ENCODE peak calls at places on chromosome 20, in ten cellular contexts. H, W, L, E, V, T, C, K, O and Y are unnamed samples.

GRCh38 chr20:8124639-8125038 is 7.4 kb upstream of the PLCB1 start:
- DNase-seq in O (no peak), K (no peak), E (no peak), W (no peak), H (peak), L (no peak), T (no peak), C (no peak), V (no peak), Y (no peak)

GRCh38 chr20:54669054-54669390 is 193.6 kb downstream of the DOK5 start:
- DNase-seq in E (no peak), L (no peak), C (no peak), V (no peak), O (no peak), K (no peak), T (no peak), W (no peak), H (no peak), Y (no peak)

GRCh38 chr20:58571942-58572666 is 56.9 kb upstream of the APCDD1L start:
- DNase-seq in O (no peak), E (no peak), V (no peak), C (no peak), K (no peak), T (no peak), H (no peak), W (peak), L (no peak), Y (peak)

GRCh38 chr20:56163806-56164205 is 84.7 kb upstream of the MC3R start:
- DNase-seq in K (no peak), H (no peak), V (no peak), C (no peak), L (no peak), W (no peak), O (no peak), E (no peak), T (no peak), Y (no peak)

GRCh38 chr20:3925899-3926638 is 36.9 kb downstream of the PANK2 start:
- DNase-seq in K (no peak), E (no peak), C (no peak), L (no peak), W (no peak), H (no peak), O (no peak), T (no peak), V (no peak), Y (no peak)

GRCh38 chr20:59071224-59071623 is 28.6 kb upstream of the PRELID3B start:
- DNase-seq in C (no peak), W (no peak), E (no peak), V (no peak), H (no peak), O (no peak), T (no peak), K (no peak), L (no peak), Y (no peak)

GRCh38 chr20:57654998-57655811 is 35.0 kb upstream of the ZBP1 start:
- DNase-seq in K (peak), L (no peak), O (no peak), E (peak), H (no peak), C (peak), W (no peak), V (peak), T (no peak), Y (peak)

GRCh38 chr20:3777726-3778629 is 3.3 kb downstream of the SPEF1 start:
- DNase-seq in W (peak), T (no peak), K (peak), L (peak), E (peak), V (peak), H (peak), O (peak), C (no peak), Y (no peak)

GRCh38 chr20:50429412-50429811 is 80.8 kb upstream of the PTPN1 start:
- DNase-seq in K (no peak), T (no peak), C (no peak), W (no peak), O (no peak), E (no peak), L (no peak), V (no peak), H (no peak), Y (no peak)

GRCh38 chr20:50312682-50313187 is 122.1 kb downstream of the CEBPB start:
- DNase-seq in V (no peak), O (no peak), L (peak), C (peak), E (peak), K (peak), W (no peak), H (peak), T (no peak), Y (no peak)

GRCh38 chr20:8132632-8133587 is 844 bp downstream of the PLCB1 start:
- DNase-seq in V (peak), T (no peak), H (peak), K (peak), E (peak), L (peak), O (no peak), C (no peak), W (peak), Y (peak)

GRCh38 chr20:3068986-3069900 is 2.2 kb upstream of the OXT start:
- DNase-seq in E (no peak), W (no peak), T (no peak), L (no peak), K (no peak), H (peak), O (no peak), C (no peak), V (no peak), Y (peak)

GRCh38 chr20:2332711-2333110 is 36.9 kb downstream of the TGM3 start:
- DNase-seq in H (no peak), W (no peak), L (no peak), K (no peak), V (no peak), O (no peak), T (no peak), C (no peak), E (no peak), Y (no peak)

DNA sequence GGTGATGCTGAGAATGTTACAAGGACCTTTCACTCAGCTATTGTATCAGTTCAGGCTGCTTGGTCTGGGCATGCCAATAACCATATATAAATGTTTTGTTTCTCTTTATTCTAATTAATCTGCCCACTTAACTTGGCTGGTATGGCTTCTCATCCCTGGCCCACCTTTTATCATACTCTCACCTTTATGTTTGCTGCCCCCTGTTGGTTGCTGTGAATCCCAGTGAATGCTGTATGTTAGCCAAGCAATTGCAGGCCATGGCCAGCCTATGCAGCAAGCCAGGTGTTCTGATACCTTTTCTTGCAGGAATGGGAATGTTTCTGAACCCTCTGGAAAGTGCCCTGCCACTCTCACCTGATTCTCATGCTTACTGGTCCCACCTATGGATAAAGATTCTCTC is 54.6 kb downstream of the PCSK2 start:
- DNase-seq in T (no peak), E (no peak), K (no peak), O (peak), H (no peak), L (no peak), W (peak), V (peak), C (no peak), Y (no peak)
- TF ChIP-seq CTCF in T (peak), E (no peak), K (no peak), O (peak), H (no peak), L (no peak), W (peak), V (peak), C (no peak), Y (peak)

GRCh38 chr20:37275125-37275524 is 13.5 kb upstream of the GHRH start:
- DNase-seq in E (no peak), W (no peak), O (no peak), V (no peak), C (no peak), L (no peak), K (no peak), T (no peak), H (no peak), Y (no peak)
- TF ChIP-seq CTCF in E (no peak), W (no peak), O (no peak), V (no peak), C (no peak), L (no peak), K (no peak), T (no peak), H (no peak), Y (no peak)

DNA sequence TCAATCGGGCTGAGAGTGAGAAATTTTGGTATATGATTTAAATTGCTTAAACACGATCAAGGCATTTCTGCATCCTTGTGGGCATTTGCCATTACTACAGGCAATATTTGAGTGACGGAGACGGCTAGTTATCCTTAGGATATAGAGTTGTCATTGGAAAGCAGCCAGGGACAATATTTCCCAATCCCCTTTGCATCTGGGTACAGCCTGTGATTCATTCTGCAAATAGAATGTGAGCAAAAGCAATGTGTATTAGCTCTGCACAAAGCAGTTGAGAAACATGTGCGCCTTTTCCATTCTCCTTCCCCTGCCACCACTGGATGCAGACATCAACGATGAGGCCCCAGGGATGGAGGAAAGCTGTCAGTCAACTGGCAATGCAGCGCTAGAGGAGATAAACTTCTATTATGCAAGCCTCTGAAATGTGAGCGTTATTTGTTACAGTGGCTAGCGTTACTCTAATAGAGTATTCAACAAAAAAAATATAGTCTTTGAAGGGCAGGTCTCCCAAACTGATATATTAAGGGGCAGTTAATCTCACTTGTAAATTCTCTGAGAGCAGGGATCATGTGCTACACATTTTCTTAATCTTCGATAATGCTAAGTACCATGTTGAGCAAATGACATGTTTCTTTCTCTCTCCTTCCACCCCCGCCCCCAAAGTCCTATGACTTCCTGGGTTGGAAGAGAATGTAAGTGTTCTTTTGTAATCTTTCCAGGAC is 37.1 kb upstream of the NCOA3 start:
- DNase-seq in E (peak), O (no peak), T (peak), L (peak), V (no peak), C (peak), W (peak), H (peak), K (peak), Y (no peak)
- TF ChIP-seq CTCF in E (peak), O (peak), T (peak), L (peak), V (no peak), C (peak), W (peak), H (peak), K (peak), Y (peak)

DNA sequence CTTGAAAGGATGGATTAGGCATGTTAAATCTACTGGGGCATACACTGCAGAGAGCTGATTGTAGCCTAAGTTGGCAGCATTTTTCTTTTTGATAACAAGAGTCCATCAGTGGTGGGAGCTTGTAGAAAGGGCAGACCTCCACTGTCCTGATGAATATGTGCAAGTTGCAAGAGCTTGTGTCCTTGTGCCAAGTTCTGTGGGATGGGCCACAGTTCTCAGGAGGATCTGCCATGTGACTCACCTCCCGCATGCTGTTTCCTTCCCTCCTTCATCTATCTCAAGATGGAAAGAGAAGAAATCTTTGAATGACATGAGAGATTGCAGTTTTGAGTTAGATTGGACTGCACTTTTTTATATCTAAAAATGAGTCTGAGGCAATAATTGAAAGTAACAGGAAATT is 58.3 kb upstream of the GGTLC1 start:
- DNase-seq in T (no peak), K (no peak), W (no peak), H (peak), O (no peak), L (no peak), V (no peak), E (no peak), C (no peak), Y (no peak)
- TF ChIP-seq CTCF in T (no peak), K (no peak), W (no peak), H (no peak), O (no peak), L (no peak), V (no peak), E (no peak), C (no peak), Y (no peak)

GRCh38 chr20:10316582-10316981 is 98.0 kb downstream of the SNAP25 start:
- DNase-seq in C (no peak), L (no peak), T (no peak), V (no peak), E (no peak), O (no peak), W (peak), K (no peak), H (peak), Y (no peak)
- TF ChIP-seq CTCF in C (no peak), L (no peak), T (no peak), V (no peak), E (no peak), O (peak), W (peak), K (no peak), H (peak), Y (peak)

DNA sequence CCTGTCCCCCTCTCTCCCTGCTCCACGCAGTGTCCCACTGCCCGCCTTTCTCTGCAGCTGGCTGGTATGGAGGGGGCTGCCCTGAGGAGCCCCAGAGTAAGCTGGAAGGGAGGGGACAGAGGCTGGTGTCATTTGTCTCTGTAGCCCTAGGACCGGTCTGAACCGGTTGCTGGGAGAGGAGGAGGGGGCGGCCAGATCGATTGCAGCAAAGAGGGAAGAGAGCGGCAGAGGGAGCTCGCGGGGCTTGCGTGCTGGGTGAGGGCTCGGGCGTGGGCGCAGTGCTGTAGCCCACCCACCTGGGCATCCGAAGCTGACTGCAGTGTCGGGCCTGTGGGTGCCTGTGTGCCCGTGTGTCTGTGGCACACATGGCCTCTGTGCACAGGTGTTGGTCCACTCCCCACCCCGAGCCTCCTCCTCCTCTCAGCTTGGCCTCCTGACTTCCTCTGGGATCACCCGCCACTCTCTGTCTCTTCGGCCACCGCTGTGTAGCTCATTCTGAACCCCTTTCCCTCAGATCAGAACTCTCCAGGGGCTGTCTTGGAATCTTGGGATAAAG is 50.7 kb downstream of the SRC start:
- DNase-seq in C (no peak), V (peak), E (no peak), K (no peak), H (no peak), T (no peak), O (peak), L (peak), W (peak), Y (no peak)
- TF ChIP-seq CTCF in C (no peak), V (no peak), E (no peak), K (no peak), H (no peak), T (no peak), O (peak), L (no peak), W (peak), Y (no peak)

GRCh38 chr20:20052074-20052970 is at the start of the genes CFAP61 and CRNKL1:
- DNase-seq in L (peak), T (peak), V (peak), W (peak), H (peak), O (peak), C (peak), K (peak), E (peak), Y (peak)
- TF ChIP-seq CTCF in L (no peak), T (no peak), V (no peak), W (no peak), H (no peak), O (no peak), C (no peak), K (no peak), E (peak), Y (peak)

GRCh38 chr20:15867899-15868298 is 705.3 kb downstream of the KIF16B start:
- DNase-seq in K (no peak), W (no peak), C (no peak), V (peak), H (no peak), E (no peak), T (no peak), L (no peak), O (no peak), Y (no peak)
- TF ChIP-seq CTCF in K (no peak), W (no peak), C (no peak), V (no peak), H (no peak), E (no peak), T (peak), L (no peak), O (peak), Y (peak)

GRCh38 chr20:31595654-31596411 is 9.3 kb upstream of the ID1 start:
- DNase-seq in W (peak), V (peak), K (peak), H (peak), T (peak), E (peak), L (peak), C (peak), O (peak), Y (peak)

GRCh38 chr20:31594002-31594557 is 11.0 kb upstream of the ID1 start:
- DNase-seq in K (no peak), C (no peak), L (no peak), W (peak), H (no peak), V (no peak), O (no peak), T (no peak), E (no peak), Y (no peak)

GRCh38 chr20:31595380-31595653 is 9.8 kb upstream of the ID1 start:
- DNase-seq in C (no peak), K (no peak), L (no peak), H (no peak), W (no peak), O (no peak), T (no peak), V (no peak), E (no peak), Y (no peak)

GRCh38 chr20:31594558-31595379 is 10.3 kb upstream of the ID1 start:
- DNase-seq in C (no peak), W (peak), H (no peak), T (no peak), V (peak), O (no peak), E (no peak), K (no peak), L (peak), Y (no peak)

GRCh38 chr20:31593221-31594001 is 11.7 kb upstream of the ID1 start:
- DNase-seq in L (no peak), E (no peak), O (no peak), T (no peak), C (no peak), H (peak), W (peak), V (no peak), K (no peak), Y (no peak)
- TF ChIP-seq CTCF in L (no peak), E (no peak), O (no peak), T (no peak), C (no peak), H (peak), W (no peak), V (no peak), K (no peak), Y (peak)

GRCh38 chr20:25300496-25301170 is 52.7 kb downstream of the PYGB start:
- DNase-seq in V (no peak), C (no peak), O (no peak), K (no peak), L (no peak), W (no peak), H (peak), T (no peak), E (no peak), Y (no peak)

GRCh38 chr20:25297141-25297905 is 49.4 kb downstream of the PYGB start:
- DNase-seq in T (no peak), H (no peak), O (no peak), L (no peak), E (no peak), C (no peak), K (no peak), W (no peak), V (no peak), Y (no peak)

GRCh38 chr20:25302596-25302995 is 54.7 kb downstream of the PYGB start:
- DNase-seq in O (no peak), H (no peak), T (no peak), W (no peak), E (no peak), V (no peak), C (no peak), K (no peak), L (no peak), Y (no peak)

GRCh38 chr20:25301357-25301920 is 53.6 kb downstream of the PYGB start:
- DNase-seq in L (no peak), W (no peak), T (no peak), H (no peak), C (no peak), E (no peak), K (no peak), V (no peak), O (no peak), Y (no peak)

GRCh38 chr20:25299801-25300200 is 51.9 kb downstream of the PYGB start:
- DNase-seq in E (no peak), W (no peak), T (no peak), V (no peak), K (no peak), L (no peak), H (no peak), O (no peak), C (no peak), Y (no peak)
- TF ChIP-seq CTCF in E (no peak), W (no peak), T (no peak), V (no peak), K (no peak), L (no peak), H (peak), O (no peak), C (no peak), Y (no peak)